ENCODE peak calls at places on chromosomes 13 and 19, in six cellular contexts. One of them, this sample, is unnamed.

GRCh38 chr13:112684041-112684440 is 5.8 kb upstream of the ATP11A start:
- DNase-seq in GF-D8: no peak
- DNase-seq in brain microvascular endothelial cell: no peak
- DNase-seq in AG10803: no peak
- DNase-seq in GOT3: no peak
- DNase-seq in T-helper 2 cell: no peak
- DNase-seq in this sample: no peak

GRCh38 chr19:29040291-29040690 is 172.7 kb downstream of the UQCRFS1 start:
- DNase-seq in GF-D8: no peak
- DNase-seq in brain microvascular endothelial cell: no peak
- DNase-seq in AG10803: no peak
- DNase-seq in GOT3: no peak
- DNase-seq in T-helper 2 cell: no peak
- DNase-seq in this sample: no peak

GRCh38 chr19:50332264-50333038 is 3.3 kb upstream of the KCNC3 start:
- DNase-seq in GF-D8: no peak
- DNase-seq in brain microvascular endothelial cell: no peak
- DNase-seq in AG10803: no peak
- DNase-seq in GOT3: no peak
- DNase-seq in T-helper 2 cell: no peak
- DNase-seq in this sample: no peak

GRCh38 chr13:25440081-25440480 is 68.3 kb downstream of the ATP8A2 start:
- DNase-seq in GF-D8: peak; percentile 38
- DNase-seq in brain microvascular endothelial cell: no peak
- DNase-seq in AG10803: no peak
- DNase-seq in GOT3: no peak
- DNase-seq in T-helper 2 cell: no peak
- DNase-seq in this sample: no peak

GRCh38 chr13:113969311-113969972 is 4.4 kb downstream of the C13orf46 start:
- DNase-seq in GF-D8: no peak
- DNase-seq in brain microvascular endothelial cell: no peak
- DNase-seq in AG10803: no peak
- DNase-seq in GOT3: no peak
- DNase-seq in T-helper 2 cell: no peak
- DNase-seq in this sample: no peak

GRCh38 chr19:45123440-45123850 is 30.5 kb downstream of the PPP1R37 start:
- DNase-seq in GF-D8: no peak
- DNase-seq in brain microvascular endothelial cell: no peak
- DNase-seq in AG10803: no peak
- DNase-seq in GOT3: no peak
- DNase-seq in T-helper 2 cell: no peak
- DNase-seq in this sample: no peak

GRCh38 chr13:80718970-80719369 is 378.0 kb upstream of the SPRY2 start:
- DNase-seq in GF-D8: no peak
- DNase-seq in brain microvascular endothelial cell: no peak
- DNase-seq in AG10803: no peak
- DNase-seq in GOT3: no peak
- DNase-seq in T-helper 2 cell: no peak
- DNase-seq in this sample: no peak

GRCh38 chr13:59447846-59448620 is 715.7 kb downstream of the DIAPH3 start:
- DNase-seq in GF-D8: no peak
- DNase-seq in brain microvascular endothelial cell: peak; percentile 75
- DNase-seq in AG10803: peak; percentile 71
- DNase-seq in GOT3: no peak
- DNase-seq in T-helper 2 cell: no peak
- DNase-seq in this sample: no peak

GRCh38 chr13:52070929-52071523 is 46.5 kb downstream of the UTP14C start:
- DNase-seq in GF-D8: peak; percentile 22
- DNase-seq in brain microvascular endothelial cell: peak; percentile 27
- DNase-seq in AG10803: peak; percentile 43
- DNase-seq in GOT3: no peak
- DNase-seq in T-helper 2 cell: no peak
- DNase-seq in this sample: no peak

GRCh38 chr13:90696656-90697055 is 650.8 kb upstream of the MIR17HG start:
- DNase-seq in GF-D8: no peak
- DNase-seq in brain microvascular endothelial cell: peak; percentile 5
- DNase-seq in AG10803: no peak
- DNase-seq in GOT3: no peak
- DNase-seq in T-helper 2 cell: no peak
- DNase-seq in this sample: no peak

GRCh38 chr13:30276178-30276577 is 31.2 kb downstream of the KATNAL1 start:
- DNase-seq in GF-D8: no peak
- DNase-seq in brain microvascular endothelial cell: no peak
- DNase-seq in AG10803: no peak
- DNase-seq in GOT3: no peak
- DNase-seq in T-helper 2 cell: no peak
- DNase-seq in this sample: no peak

GRCh38 chr13:80665792-80666333 is 324.9 kb upstream of the SPRY2 start:
- DNase-seq in GF-D8: no peak
- DNase-seq in brain microvascular endothelial cell: no peak
- DNase-seq in AG10803: no peak
- DNase-seq in GOT3: no peak
- DNase-seq in T-helper 2 cell: no peak
- DNase-seq in this sample: no peak

GRCh38 chr13:102777716-102778115 is 4.1 kb upstream of the TEX30 start:
- DNase-seq in GF-D8: no peak
- DNase-seq in brain microvascular endothelial cell: no peak
- DNase-seq in AG10803: no peak
- DNase-seq in GOT3: no peak
- DNase-seq in T-helper 2 cell: no peak
- DNase-seq in this sample: no peak

GRCh38 chr19:35991731-35992450 is 3.1 kb upstream of the SDHAF1 start:
- DNase-seq in GF-D8: no peak
- DNase-seq in brain microvascular endothelial cell: no peak
- DNase-seq in AG10803: peak; percentile 59
- DNase-seq in GOT3: no peak
- DNase-seq in T-helper 2 cell: no peak
- DNase-seq in this sample: no peak

GRCh38 chr13:19606152-19606551 is 27.3 kb upstream of the MPHOSPH8 start:
- DNase-seq in GF-D8: no peak
- DNase-seq in brain microvascular endothelial cell: no peak
- DNase-seq in AG10803: peak; percentile 6
- DNase-seq in GOT3: no peak
- DNase-seq in T-helper 2 cell: no peak
- DNase-seq in this sample: no peak

GRCh38 chr19:5534787-5535586 is 32.8 kb downstream of the TINCR start:
- DNase-seq in GF-D8: no peak
- DNase-seq in brain microvascular endothelial cell: no peak
- DNase-seq in AG10803: no peak
- DNase-seq in GOT3: no peak
- DNase-seq in T-helper 2 cell: no peak
- DNase-seq in this sample: no peak